ENCODE peak calls at places on chromosome 1, in five cellular contexts. One of them, this sample, is unnamed.

GRCh38 chr1:160494620-160495019 is 28.4 kb downstream of the SLAMF6 start:
- DNase-seq in right lobe of liver: peak
- DNase-seq in cardiac muscle cell: no peak
- DNase-seq in NB4: peak
- DNase-seq in fibroblast of lung: no peak
- DNase-seq in this sample: peak

GRCh38 chr1:117271959-117272358 is 61.2 kb upstream of the VTCN1 start:
- DNase-seq in cardiac muscle cell: no peak
- DNase-seq in NB4: no peak
- DNase-seq in fibroblast of lung: no peak
- DNase-seq in right lobe of liver: no peak
- DNase-seq in this sample: no peak

GRCh38 chr1:203444077-203444683 is 31.4 kb upstream of the PRELP start:
- DNase-seq in right lobe of liver: no peak
- DNase-seq in cardiac muscle cell: no peak
- DNase-seq in fibroblast of lung: no peak
- DNase-seq in NB4: no peak
- DNase-seq in this sample: peak

GRCh38 chr1:15843826-15844572 is 3.5 kb upstream of the SPEN start:
- DNase-seq in right lobe of liver: no peak
- DNase-seq in cardiac muscle cell: no peak
- DNase-seq in fibroblast of lung: no peak
- DNase-seq in NB4: no peak
- DNase-seq in this sample: no peak

GRCh38 chr1:44288883-44289282 is 66.2 kb downstream of the ERI3 start:
- DNase-seq in fibroblast of lung: no peak
- DNase-seq in NB4: no peak
- DNase-seq in right lobe of liver: no peak
- DNase-seq in cardiac muscle cell: no peak
- DNase-seq in this sample: no peak

GRCh38 chr1:40783001-40783905 is at the start of gene KCNQ4:
- DNase-seq in cardiac muscle cell: peak
- DNase-seq in fibroblast of lung: peak
- DNase-seq in NB4: peak
- DNase-seq in right lobe of liver: peak
- DNase-seq in this sample: peak

GRCh38 chr1:16048573-16049189 is 5.1 kb downstream of the CLCNKB start:
- DNase-seq in fibroblast of lung: peak
- DNase-seq in NB4: peak
- DNase-seq in cardiac muscle cell: peak
- DNase-seq in right lobe of liver: no peak
- DNase-seq in this sample: no peak

GRCh38 chr1:41319106-41319755 is 42.0 kb upstream of the FOXO6 start:
- DNase-seq in cardiac muscle cell: no peak
- DNase-seq in right lobe of liver: no peak
- DNase-seq in fibroblast of lung: no peak
- DNase-seq in NB4: no peak
- DNase-seq in this sample: no peak

GRCh38 chr1:43981636-43982035 is 2.6 kb downstream of the B4GALT2 start:
- DNase-seq in right lobe of liver: no peak
- DNase-seq in NB4: no peak
- DNase-seq in cardiac muscle cell: no peak
- DNase-seq in fibroblast of lung: no peak
- DNase-seq in this sample: no peak

GRCh38 chr1:81237531-81238528 is 562.9 kb upstream of the ADGRL2 start:
- DNase-seq in NB4: no peak
- DNase-seq in fibroblast of lung: no peak
- DNase-seq in right lobe of liver: no peak
- DNase-seq in cardiac muscle cell: no peak
- DNase-seq in this sample: peak

GRCh38 chr1:173405758-173406344 is 71.3 kb upstream of the PRDX6 start:
- DNase-seq in right lobe of liver: no peak
- DNase-seq in cardiac muscle cell: no peak
- DNase-seq in fibroblast of lung: peak
- DNase-seq in NB4: no peak
- DNase-seq in this sample: peak

GRCh38 chr1:153679337-153680119 is 1.0 kb downstream of the NPR1 start:
- DNase-seq in NB4: no peak
- DNase-seq in right lobe of liver: peak
- DNase-seq in cardiac muscle cell: peak
- DNase-seq in fibroblast of lung: no peak
- DNase-seq in this sample: no peak

GRCh38 chr1:67850611-67851075 is 17.4 kb upstream of the GNG12 start:
- DNase-seq in NB4: no peak
- DNase-seq in right lobe of liver: peak
- DNase-seq in cardiac muscle cell: no peak
- DNase-seq in fibroblast of lung: peak
- DNase-seq in this sample: peak

GRCh38 chr1:201329286-201329685 is 46.0 kb downstream of the PKP1 start:
- DNase-seq in right lobe of liver: no peak
- DNase-seq in NB4: no peak
- DNase-seq in fibroblast of lung: peak
- DNase-seq in cardiac muscle cell: peak
- DNase-seq in this sample: peak

GRCh38 chr1:183870351-183871077 is 65.6 kb downstream of the RGL1 start:
- DNase-seq in right lobe of liver: peak
- DNase-seq in fibroblast of lung: no peak
- DNase-seq in cardiac muscle cell: no peak
- DNase-seq in NB4: no peak
- DNase-seq in this sample: no peak

GRCh38 chr1:14928412-14928811 is 225.1 kb upstream of the TMEM51 start:
- DNase-seq in NB4: no peak
- DNase-seq in fibroblast of lung: no peak
- DNase-seq in cardiac muscle cell: peak
- DNase-seq in right lobe of liver: no peak
- DNase-seq in this sample: no peak

GRCh38 chr1:184753608-184754478 is 815 bp downstream of the EDEM3 start:
- DNase-seq in right lobe of liver: peak
- DNase-seq in NB4: peak
- DNase-seq in cardiac muscle cell: peak
- DNase-seq in fibroblast of lung: peak
- DNase-seq in this sample: peak

GRCh38 chr1:156705321-156705917 is at the start of gene CRABP2:
- DNase-seq in NB4: no peak
- DNase-seq in fibroblast of lung: peak
- DNase-seq in cardiac muscle cell: peak
- DNase-seq in right lobe of liver: no peak
- DNase-seq in this sample: no peak

GRCh38 chr1:241250465-241250864 is 106.5 kb downstream of the RGS7 start:
- DNase-seq in right lobe of liver: no peak
- DNase-seq in NB4: no peak
- DNase-seq in cardiac muscle cell: no peak
- DNase-seq in fibroblast of lung: no peak
- DNase-seq in this sample: peak

GRCh38 chr1:153515504-153516394 is 20.0 kb downstream of the S100A6 start:
- DNase-seq in right lobe of liver: no peak
- DNase-seq in fibroblast of lung: no peak
- DNase-seq in NB4: peak
- DNase-seq in cardiac muscle cell: no peak
- DNase-seq in this sample: peak

GRCh38 chr1:18948913-18949688 is 7.4 kb downstream of the IFFO2 start:
- DNase-seq in fibroblast of lung: peak
- DNase-seq in right lobe of liver: peak
- DNase-seq in cardiac muscle cell: peak
- DNase-seq in NB4: no peak
- DNase-seq in this sample: peak

GRCh38 chr1:41902125-41902524 is 16.6 kb downstream of the HIVEP3 start:
- DNase-seq in cardiac muscle cell: no peak
- DNase-seq in NB4: no peak
- DNase-seq in right lobe of liver: no peak
- DNase-seq in fibroblast of lung: peak
- DNase-seq in this sample: no peak

GRCh38 chr1:18907021-18907913 is 4.9 kb upstream of the ALDH4A1 start:
- DNase-seq in NB4: peak
- DNase-seq in cardiac muscle cell: peak
- DNase-seq in fibroblast of lung: peak
- DNase-seq in right lobe of liver: peak
- DNase-seq in this sample: peak

GRCh38 chr1:170114916-170115315 is 30.8 kb upstream of the NTMT2 start:
- DNase-seq in right lobe of liver: no peak
- DNase-seq in cardiac muscle cell: peak
- DNase-seq in fibroblast of lung: peak
- DNase-seq in NB4: peak
- DNase-seq in this sample: peak

GRCh38 chr1:39333296-39333695 is 128.8 kb downstream of the MACF1 start:
- DNase-seq in NB4: no peak
- DNase-seq in fibroblast of lung: peak
- DNase-seq in cardiac muscle cell: no peak
- DNase-seq in right lobe of liver: no peak
- DNase-seq in this sample: peak

GRCh38 chr1:245060684-245061374 is 94.0 kb upstream of the KIF26B start:
- DNase-seq in cardiac muscle cell: no peak
- DNase-seq in NB4: no peak
- DNase-seq in right lobe of liver: peak
- DNase-seq in fibroblast of lung: peak
- DNase-seq in this sample: no peak

DNA sequence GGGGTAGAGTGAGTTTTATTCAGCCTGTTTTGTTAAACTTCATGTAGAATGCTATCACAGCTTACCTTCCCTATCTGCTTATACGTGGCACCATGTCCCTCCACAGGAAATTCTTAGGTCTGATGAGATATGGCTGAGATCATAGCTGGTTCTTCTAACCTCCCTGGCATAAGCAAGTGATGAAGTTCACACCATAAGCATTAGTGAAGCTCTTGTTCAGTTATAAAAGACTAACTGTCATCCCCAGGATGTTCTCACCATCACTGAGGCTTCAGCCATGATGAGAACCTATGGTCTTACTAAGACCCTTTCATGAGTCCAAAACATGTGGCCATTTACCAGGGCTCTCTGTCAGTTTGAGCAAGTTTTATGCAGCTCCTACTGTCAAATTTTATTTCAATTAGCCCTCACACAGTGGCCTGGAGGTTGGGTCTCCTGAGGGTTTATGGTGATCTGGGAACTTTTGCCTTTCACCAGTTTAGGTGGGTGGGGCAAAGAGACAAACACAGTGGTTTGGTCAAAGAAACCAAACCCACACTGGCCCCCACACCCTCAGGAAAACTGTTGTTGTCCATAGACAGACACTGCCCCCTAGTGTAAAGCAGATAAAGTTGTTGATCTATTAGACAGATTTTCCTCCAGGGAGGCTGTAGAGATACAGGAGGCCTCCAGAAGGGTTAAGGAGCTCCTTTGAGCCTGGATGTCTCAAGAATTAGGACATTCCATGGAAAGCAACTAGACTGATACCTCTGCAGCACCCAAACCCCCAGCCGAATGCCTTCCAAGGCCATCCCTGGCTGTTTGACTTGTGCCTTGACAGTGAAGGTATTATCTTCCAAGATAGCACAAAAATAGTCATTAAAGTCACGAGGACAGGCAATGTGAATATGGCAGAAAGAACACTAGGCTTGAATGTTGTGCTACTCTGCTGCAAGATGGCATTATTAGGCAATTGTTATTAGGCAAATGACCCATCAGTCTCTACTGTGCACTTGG is 5.0 kb downstream of the SLC22A15 start:
- DNase-seq in fibroblast of lung: peak
- DNase-seq in cardiac muscle cell: peak
- DNase-seq in NB4: peak
- DNase-seq in right lobe of liver: no peak
- DNase-seq in this sample: peak
- TF ChIP-seq CTCF in fibroblast of lung: peak
- TF ChIP-seq CTCF in cardiac muscle cell: peak
- TF ChIP-seq CTCF in NB4: peak
- TF ChIP-seq CTCF in right lobe of liver: peak
- TF ChIP-seq CTCF in this sample: peak

GRCh38 chr1:21003281-21003680 is 173.4 kb downstream of the EIF4G3 start:
- DNase-seq in fibroblast of lung: no peak
- DNase-seq in NB4: no peak
- DNase-seq in cardiac muscle cell: no peak
- DNase-seq in right lobe of liver: no peak
- DNase-seq in this sample: no peak
- TF ChIP-seq CTCF in fibroblast of lung: no peak
- TF ChIP-seq CTCF in NB4: no peak
- TF ChIP-seq CTCF in cardiac muscle cell: no peak
- TF ChIP-seq CTCF in right lobe of liver: no peak
- TF ChIP-seq CTCF in this sample: no peak

DNA sequence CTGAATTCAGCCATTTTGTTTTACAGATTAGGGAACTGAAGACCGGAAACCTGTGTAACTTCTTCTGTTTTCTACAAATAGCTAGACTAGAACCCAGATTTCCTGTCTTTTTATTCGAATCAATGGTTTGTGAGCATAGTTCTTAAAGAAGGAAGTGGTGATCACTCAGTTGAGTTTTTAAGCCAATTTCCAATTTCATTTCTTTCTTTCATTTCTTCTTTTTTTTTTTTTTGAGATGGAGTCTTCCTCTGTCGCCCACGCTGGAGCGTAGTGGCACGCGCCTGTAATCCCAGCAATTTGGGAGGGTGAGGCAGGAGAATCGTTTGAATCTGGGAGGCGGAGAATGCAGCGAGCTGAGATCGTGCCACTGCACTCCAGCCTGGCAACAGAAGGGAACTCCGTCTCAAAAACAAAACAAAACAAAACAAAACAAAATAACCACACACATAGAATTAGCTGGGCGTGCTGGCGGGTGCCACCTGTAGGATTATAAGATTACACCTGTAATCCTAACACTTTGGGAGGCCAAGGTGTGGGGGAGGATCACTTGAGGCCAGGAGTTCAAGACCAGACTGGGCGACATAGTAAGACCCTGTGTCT is 3.0 kb upstream of the MDM4 start:
- DNase-seq in right lobe of liver: no peak
- DNase-seq in cardiac muscle cell: no peak
- DNase-seq in fibroblast of lung: no peak
- DNase-seq in NB4: peak
- DNase-seq in this sample: no peak
- TF ChIP-seq CTCF in right lobe of liver: no peak
- TF ChIP-seq CTCF in cardiac muscle cell: no peak
- TF ChIP-seq CTCF in fibroblast of lung: no peak
- TF ChIP-seq CTCF in NB4: no peak
- TF ChIP-seq CTCF in this sample: no peak

DNA sequence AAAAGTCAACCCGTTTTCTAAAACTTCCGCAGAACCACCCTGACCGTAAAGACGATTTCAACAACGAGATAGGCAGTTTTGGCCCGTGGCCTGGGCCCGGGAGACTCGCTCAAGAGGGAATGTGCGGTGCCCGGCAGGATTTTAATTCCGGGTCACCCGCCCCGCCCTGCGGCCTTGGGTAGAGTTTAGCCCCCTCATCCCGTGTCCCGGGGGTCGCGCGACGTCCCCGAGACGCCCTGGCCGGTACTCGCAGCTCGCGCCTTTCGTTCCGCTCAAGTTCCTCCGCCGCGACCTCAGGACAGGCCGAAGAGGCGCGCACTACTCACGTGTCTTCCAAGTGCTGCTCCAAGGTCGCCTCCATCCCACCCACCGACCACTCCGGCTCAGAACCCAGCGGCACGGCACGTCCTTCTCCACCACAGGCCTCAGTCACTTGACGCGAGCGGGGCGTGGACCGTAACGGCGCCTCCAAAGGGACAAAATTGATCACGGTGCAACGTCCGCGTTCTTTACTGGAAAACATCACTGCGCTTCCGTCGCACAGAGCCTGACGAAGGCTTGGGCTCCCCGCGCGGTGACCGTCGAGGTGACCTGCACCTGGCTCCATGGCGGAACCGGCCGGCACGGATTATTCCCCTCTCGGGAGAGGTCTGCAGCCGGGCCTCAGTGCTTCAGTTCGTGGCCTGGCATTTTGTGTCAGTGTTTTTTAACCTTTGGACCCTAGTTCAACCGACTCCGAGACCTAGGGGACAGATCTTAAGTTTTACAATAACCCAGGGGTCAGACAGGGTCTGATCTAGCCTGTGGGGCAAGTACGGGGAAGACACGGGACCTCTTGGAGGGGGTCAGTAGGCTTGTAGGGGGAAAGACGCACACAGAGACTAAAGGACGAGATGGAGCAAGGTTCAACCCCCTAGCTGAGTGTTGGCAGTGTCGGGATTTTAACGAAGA is at the start of gene LAMTOR5:
- DNase-seq in right lobe of liver: peak
- DNase-seq in fibroblast of lung: peak
- DNase-seq in cardiac muscle cell: peak
- DNase-seq in NB4: peak
- DNase-seq in this sample: peak
- TF ChIP-seq CTCF in right lobe of liver: no peak
- TF ChIP-seq CTCF in fibroblast of lung: peak
- TF ChIP-seq CTCF in cardiac muscle cell: no peak
- TF ChIP-seq CTCF in NB4: no peak
- TF ChIP-seq CTCF in this sample: no peak

This sample was measured in MCF 10A.